ENCODE peak calls at places on chromosome 21, in six cellular contexts. G is CD8-positive, alpha-beta T cell; W is left ventricle myocardium inferior; V is activated T-helper 1 cell treated with Interleukin-2 at 50 U/mL for 16 hours; P is BJ; U is 8988T. Z is an unnamed sample.

GRCh38 chr21:43203523-43204080 is 34.8 kb downstream of the CRYAA start:
- DNase-seq in P (no peak), U (no peak), V (no peak), G (peak; percentile 38), W (no peak), Z (no peak)

GRCh38 chr21:38170705-38171682 is 85.8 kb upstream of the KCNJ15 start:
- DNase-seq in U (no peak), W (no peak), G (no peak), P (no peak), V (no peak), Z (no peak)

GRCh38 chr21:38268859-38269566 is 12.2 kb downstream of the KCNJ15 start:
- DNase-seq in V (no peak), G (no peak), U (no peak), W (no peak), P (no peak), Z (no peak)

GRCh38 chr21:35048706-35049617 is at the start of gene RUNX1:
- DNase-seq in P (no peak), W (no peak), V (peak; percentile 61), U (no peak), G (peak; percentile 81), Z (peak; percentile 92)

GRCh38 chr21:16419188-16419874 is 689.5 kb downstream of the USP25 start:
- DNase-seq in W (peak; percentile 66), V (no peak), U (no peak), P (no peak), G (no peak), Z (no peak)

GRCh38 chr21:15659768-15660423 is 69.9 kb upstream of the USP25 start:
- DNase-seq in G (no peak), U (no peak), W (no peak), V (no peak), P (peak; percentile 39), Z (no peak)

GRCh38 chr21:20617130-20617529 is 381.1 kb upstream of the NCAM2 start:
- DNase-seq in V (no peak), W (no peak), G (no peak), U (no peak), P (no peak), Z (no peak)

GRCh38 chr21:29453511-29453910 is 154.8 kb downstream of the BACH1 start:
- DNase-seq in P (no peak), W (no peak), U (no peak), V (no peak), G (no peak), Z (no peak)

Z was measured in Jurkat, Clone E6-1.